ENCODE peak calls at places on chromosomes 7 and 10, in nine cellular contexts. J is HCT116, Q is neural progenitor cell, Y is hepatocyte, U is GM23338, I is GM23248, L is OCI-LY7, H is SK-N-SH, P is PC-3. D is an unnamed sample.

GRCh38 chr10:129848571-129849451 is 115.3 kb downstream of the EBF3 start:
- DNase-seq in J (no peak), Q (no peak), Y (no peak), U (no peak), I (peak), L (no peak), H (no peak), P (no peak), D (no peak)

GRCh38 chr10:35635576-35635975 is 6.5 kb downstream of the FZD8 start:
- DNase-seq in J (peak), Q (peak), Y (peak), U (peak), I (peak), L (peak), H (peak), P (peak), D (peak)

GRCh38 chr10:92880233-92880861 is 32.0 kb downstream of the EXOC6 start:
- DNase-seq in J (peak), Q (peak), Y (peak), U (peak), I (peak), L (peak), H (peak), P (peak), D (peak)

GRCh38 chr7:78165454-78165853 is 366.9 kb downstream of the PHTF2 start:
- DNase-seq in J (no peak), Q (no peak), Y (no peak), U (peak), I (no peak), L (no peak), H (no peak), P (no peak), D (no peak)

GRCh38 chr7:94367940-94368339 is 26.8 kb upstream of the COL1A2 start:
- DNase-seq in J (no peak), Q (no peak), Y (peak), U (no peak), I (peak), L (no peak), H (no peak), P (no peak), D (no peak)

GRCh38 chr7:111392976-111393762 is 169.1 kb downstream of the IMMP2L start:
- DNase-seq in J (no peak), Q (peak), Y (no peak), U (peak), I (peak), L (no peak), H (no peak), P (no peak), D (no peak)

GRCh38 chr10:90087197-90088007 is 386.0 kb downstream of the KIF20B start:
- DNase-seq in J (peak), Q (no peak), Y (no peak), U (no peak), I (no peak), L (peak), H (no peak), P (peak), D (peak)

GRCh38 chr7:126685018-126685573 is 567.6 kb downstream of the GRM8 start:
- DNase-seq in J (no peak), Q (no peak), Y (no peak), U (no peak), I (no peak), L (no peak), H (no peak), P (no peak), D (no peak)

GRCh38 chr7:116271161-116271979 is 61.0 kb downstream of the TES start:
- DNase-seq in J (no peak), Q (no peak), Y (no peak), U (no peak), I (peak), L (no peak), H (no peak), P (no peak), D (no peak)

GRCh38 chr7:110317699-110318265 is 773.1 kb upstream of the LRRN3 start:
- DNase-seq in J (peak), Q (peak), Y (no peak), U (peak), I (no peak), L (no peak), H (no peak), P (peak), D (no peak)

GRCh38 chr10:124996854-124997215 is 54.9 kb downstream of the ZRANB1 start:
- DNase-seq in J (no peak), Q (no peak), Y (no peak), U (no peak), I (no peak), L (no peak), H (no peak), P (no peak), D (no peak)

GRCh38 chr10:52284416-52285013 is 29.6 kb upstream of the DKK1 start:
- DNase-seq in J (no peak), Q (no peak), Y (no peak), U (no peak), I (no peak), L (no peak), H (no peak), P (no peak), D (no peak)

GRCh38 chr7:93921190-93921585 is 347 bp upstream of the GNG11 start:
- DNase-seq in J (no peak), Q (no peak), Y (no peak), U (no peak), I (peak), L (no peak), H (no peak), P (no peak), D (no peak)

GRCh38 chr10:79311581-79312407 is 35.5 kb upstream of the PPIF start:
- DNase-seq in J (no peak), Q (no peak), Y (no peak), U (no peak), I (no peak), L (no peak), H (peak), P (no peak), D (no peak)

GRCh38 chr10:68139451-68140272 is 30.4 kb downstream of the MYPN start:
- DNase-seq in J (no peak), Q (no peak), Y (no peak), U (no peak), I (peak), L (no peak), H (no peak), P (no peak), D (no peak)

GRCh38 chr10:89419548-89419947 is 5.2 kb downstream of the IFIT5 start:
- DNase-seq in J (no peak), Q (no peak), Y (peak), U (peak), I (peak), L (peak), H (peak), P (no peak), D (no peak)

GRCh38 chr7:15780271-15780670 is 93.8 kb upstream of the MEOX2 start:
- DNase-seq in J (no peak), Q (no peak), Y (no peak), U (peak), I (peak), L (no peak), H (no peak), P (no peak), D (no peak)

GRCh38 chr7:45582868-45583277 is 8.7 kb downstream of the ADCY1 start:
- DNase-seq in J (no peak), Q (peak), Y (no peak), U (peak), I (no peak), L (no peak), H (no peak), P (no peak), D (no peak)

GRCh38 chr7:23802720-23803397 is 92.8 kb downstream of the STK31 start:
- DNase-seq in J (no peak), Q (no peak), Y (no peak), U (no peak), I (no peak), L (no peak), H (no peak), P (no peak), D (no peak)

GRCh38 chr7:48868916-48869315 is 55.4 kb upstream of the CDC14C start:
- DNase-seq in J (no peak), Q (no peak), Y (no peak), U (no peak), I (no peak), L (no peak), H (no peak), P (no peak), D (no peak)

GRCh38 chr7:107874605-107875446 is 16.2 kb upstream of the DLD start:
- DNase-seq in J (peak), Q (peak), Y (peak), U (peak), I (peak), L (peak), H (peak), P (peak), D (peak)

GRCh38 chr7:92904292-92905131 is 68.1 kb upstream of the CDK6 start:
- DNase-seq in J (peak), Q (no peak), Y (peak), U (peak), I (peak), L (no peak), H (peak), P (peak), D (no peak)

GRCh38 chr7:39987641-39988347 is 37.7 kb downstream of the CDK13 start:
- DNase-seq in J (no peak), Q (no peak), Y (no peak), U (no peak), I (no peak), L (peak), H (no peak), P (no peak), D (no peak)

DNA sequence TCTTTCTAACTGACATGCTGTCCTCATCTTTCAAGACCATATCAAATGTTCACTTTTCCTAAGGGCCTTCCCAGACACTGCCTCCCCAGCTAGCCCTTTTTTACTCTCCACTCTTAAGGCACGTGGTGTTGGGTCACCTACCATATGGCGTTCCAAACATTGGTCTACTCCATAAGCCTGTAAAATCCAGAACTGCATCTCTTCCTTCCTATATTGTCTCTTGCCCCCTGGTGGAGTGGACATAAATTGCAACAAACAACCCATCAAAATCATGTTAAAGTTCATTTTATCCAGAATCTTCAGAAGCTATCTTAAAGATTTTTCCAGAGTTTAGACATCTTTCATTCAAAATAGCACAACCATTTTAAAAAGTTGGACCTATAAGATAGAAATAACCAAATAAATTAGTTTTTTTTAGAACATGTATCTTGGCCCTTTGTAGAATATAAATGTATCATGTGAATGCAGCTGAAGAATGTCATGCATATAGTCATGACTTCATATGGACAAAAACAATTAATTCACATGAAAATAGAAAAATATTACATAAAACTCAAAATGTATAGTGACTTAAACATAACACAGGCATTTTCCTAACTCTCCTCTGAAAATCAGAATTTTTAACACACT is 180.6 kb upstream of the CHRM2 start:
- DNase-seq in J (no peak), Q (peak), Y (peak), U (peak), I (peak), L (peak), H (peak), P (peak), D (peak)
- TF ChIP-seq EZH2phosphoT487 in J (no peak), Q (no peak), Y (no peak), U (no peak), I (no peak), L (no peak), H (no peak), P (no peak), D (no peak)

GRCh38 chr10:102626026-102626686 is 18.1 kb upstream of the TRIM8 start:
- DNase-seq in J (no peak), Q (no peak), Y (peak), U (no peak), I (no peak), L (no peak), H (no peak), P (no peak), D (no peak)

GRCh38 chr10:102627446-102628293 is 16.6 kb upstream of the TRIM8 start:
- DNase-seq in J (no peak), Q (peak), Y (peak), U (peak), I (peak), L (no peak), H (peak), P (peak), D (no peak)

GRCh38 chr10:102628451-102628911 is 15.8 kb upstream of the TRIM8 start:
- DNase-seq in J (no peak), Q (no peak), Y (peak), U (no peak), I (peak), L (no peak), H (peak), P (peak), D (no peak)

GRCh38 chr10:102624751-102625330 is 19.4 kb upstream of the TRIM8 start:
- DNase-seq in J (no peak), Q (no peak), Y (no peak), U (no peak), I (no peak), L (no peak), H (no peak), P (no peak), D (no peak)

GRCh38 chr10:102627141-102627445 is 17.2 kb upstream of the TRIM8 start:
- DNase-seq in J (no peak), Q (no peak), Y (no peak), U (no peak), I (no peak), L (no peak), H (no peak), P (no peak), D (no peak)
- H3K4me3 ChIP-seq in J (no peak), Q (no peak), Y (no peak), U (peak), I (no peak), L (no peak), H (no peak), P (no peak), D (no peak)

DNA sequence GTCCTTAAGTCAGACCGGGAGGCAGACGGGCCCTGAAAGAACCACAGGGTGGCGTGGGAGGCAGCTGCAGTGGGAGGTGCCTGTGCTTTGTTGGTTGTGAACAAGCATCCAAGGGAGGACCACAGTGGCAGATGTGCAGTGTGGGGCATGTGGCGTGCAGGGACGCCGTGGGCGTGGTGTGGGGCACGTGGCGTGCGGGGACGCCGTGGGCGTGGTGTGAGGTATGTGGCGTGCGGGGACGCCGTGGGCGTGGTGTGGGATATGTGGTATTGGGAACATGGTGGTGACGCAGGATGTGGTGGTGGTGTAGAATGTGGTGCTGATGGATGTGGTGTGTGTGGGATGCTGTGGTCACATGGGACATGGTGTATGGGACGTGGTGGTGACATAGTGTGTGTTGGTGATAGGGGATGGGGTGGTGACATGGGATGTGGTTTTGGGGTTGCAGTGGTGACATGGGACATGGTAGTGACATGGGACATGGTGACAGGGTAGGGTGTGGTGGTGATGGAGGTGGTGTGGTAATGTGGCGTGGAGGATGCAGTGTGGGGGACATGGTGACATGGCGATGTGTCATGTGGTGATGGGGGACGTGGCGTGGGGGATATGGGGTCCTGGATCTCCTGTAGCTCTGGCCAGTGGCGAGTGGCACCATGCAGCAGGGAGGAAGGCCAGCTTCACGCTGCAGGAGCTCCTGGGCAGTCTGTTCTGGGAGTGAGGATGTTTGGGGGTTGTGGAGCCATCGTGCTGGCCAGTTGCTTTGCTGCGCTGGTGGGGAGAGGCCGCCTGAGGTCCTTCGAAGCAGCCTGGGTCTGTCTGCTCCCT is 78.8 kb downstream of the INPP5A start:
- DNase-seq in J (no peak), Q (no peak), Y (no peak), U (no peak), I (no peak), L (no peak), H (no peak), P (no peak), D (no peak)
- TF ChIP-seq EZH2phosphoT487 in J (no peak), Q (no peak), Y (no peak), U (no peak), I (no peak), L (no peak), H (no peak), P (no peak), D (no peak)

GRCh38 chr7:88217675-88218427 is 2.0 kb downstream of the SRI start:
- DNase-seq in J (no peak), Q (no peak), Y (no peak), U (peak), I (no peak), L (peak), H (no peak), P (no peak), D (peak)
- H3K4me3 ChIP-seq in J (no peak), Q (peak), Y (no peak), U (peak), I (peak), L (peak), H (peak), P (peak), D (peak)

DNA sequence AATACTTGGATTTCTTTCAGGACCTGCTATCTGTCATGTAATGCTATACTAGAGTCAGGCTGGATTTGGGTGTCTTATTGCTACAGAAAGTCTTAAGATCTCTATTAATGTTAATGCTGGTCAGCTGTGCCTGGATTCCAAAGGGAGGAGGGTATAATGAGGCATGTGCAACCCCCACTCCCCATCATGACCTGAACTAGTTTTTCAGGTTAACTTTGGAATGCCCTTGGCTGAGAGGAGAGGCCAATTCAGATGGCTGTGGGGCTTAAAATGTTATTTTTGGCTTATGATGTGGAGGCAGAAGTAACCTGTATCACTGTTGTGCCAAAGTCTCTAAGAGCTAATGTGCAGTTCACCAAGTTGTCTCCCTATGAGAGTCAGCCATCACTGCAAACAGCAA is 510.9 kb upstream of the C7orf33 start:
- DNase-seq in J (no peak), Q (no peak), Y (no peak), U (no peak), I (no peak), L (no peak), H (no peak), P (no peak), D (no peak)
- TF ChIP-seq EZH2phosphoT487 in J (no peak), Q (no peak), Y (no peak), U (no peak), I (no peak), L (no peak), H (no peak), P (no peak), D (no peak)

DNA sequence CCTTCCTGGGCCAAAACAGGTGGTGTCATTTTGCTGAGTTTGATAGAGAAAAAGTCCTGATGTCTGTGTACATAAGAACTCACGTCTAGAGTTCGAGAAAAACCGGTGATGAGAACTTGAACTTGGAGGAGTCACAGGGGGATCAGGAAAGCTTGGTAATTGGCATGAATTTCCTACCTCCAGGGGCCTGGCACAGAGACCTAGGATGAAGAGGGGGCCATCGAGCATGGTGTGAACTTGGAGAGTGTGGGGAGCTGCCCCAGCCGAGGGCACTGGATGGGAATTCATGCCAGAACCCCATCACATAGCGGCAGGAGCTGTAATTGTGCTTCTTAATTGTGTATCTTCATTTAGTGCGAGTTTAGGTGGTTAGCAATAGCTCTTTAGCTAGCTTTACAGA is 82.2 kb downstream of the CUX1 start:
- DNase-seq in J (no peak), Q (no peak), Y (no peak), U (no peak), I (no peak), L (no peak), H (no peak), P (no peak), D (no peak)
- H3K4me3 ChIP-seq in J (no peak), Q (no peak), Y (no peak), U (no peak), I (peak), L (no peak), H (peak), P (no peak), D (no peak)

GRCh38 chr7:141354251-141354650 is 197.0 kb upstream of the AGK start:
- DNase-seq in J (no peak), Q (no peak), Y (no peak), U (no peak), I (peak), L (no peak), H (no peak), P (peak), D (peak)

GRCh38 chr7:141351175-141351574 is 200.0 kb upstream of the AGK start:
- DNase-seq in J (no peak), Q (no peak), Y (no peak), U (no peak), I (no peak), L (no peak), H (no peak), P (no peak), D (no peak)

GRCh38 chr7:141355057-141355456 is 196.2 kb upstream of the AGK start:
- DNase-seq in J (no peak), Q (no peak), Y (no peak), U (no peak), I (peak), L (no peak), H (no peak), P (peak), D (no peak)

GRCh38 chr7:141348728-141349127 is 202.5 kb upstream of the AGK start:
- DNase-seq in J (no peak), Q (no peak), Y (no peak), U (no peak), I (no peak), L (no peak), H (no peak), P (no peak), D (no peak)

DNA sequence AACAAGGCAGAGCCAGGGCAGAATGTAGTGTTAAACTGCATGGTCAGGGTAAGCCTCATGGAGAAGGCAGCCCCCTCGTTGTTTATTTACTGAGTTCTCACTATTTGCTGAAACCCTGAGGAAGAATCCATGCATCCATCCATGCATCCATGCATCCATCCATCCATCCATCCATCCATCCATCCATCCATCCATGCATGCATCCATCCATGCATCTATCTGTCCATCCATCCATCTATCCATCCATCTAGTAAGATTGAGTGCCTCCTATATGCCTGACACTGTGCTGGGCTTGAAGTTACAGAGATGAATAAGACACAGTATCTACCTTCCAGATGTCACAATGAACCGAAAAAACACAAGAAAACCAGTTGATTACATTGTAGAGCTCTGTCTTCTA is 201.4 kb upstream of the AGK start:
- DNase-seq in J (no peak), Q (no peak), Y (no peak), U (no peak), I (no peak), L (no peak), H (no peak), P (no peak), D (no peak)
- TF ChIP-seq EZH2phosphoT487 in J (no peak), Q (no peak), Y (no peak), U (no peak), I (no peak), L (no peak), H (no peak), P (no peak), D (no peak)

D was measured in MM.1S.